ENCODE peak calls at places on chromosomes 12 and 14, in six cellular contexts. Y, Z, U, B, P and Q are unnamed samples.

GRCh38 chr14:104795468-104795780 is at the start of gene AKT1:
- DNase-seq in Y (no peak), P (no peak), B (no peak), U (no peak), Z (no peak), Q (no peak)

GRCh38 chr12:1350055-1350933 is 244.1 kb downstream of the FBXL14 start:
- DNase-seq in U (peak), P (no peak), Z (no peak), B (no peak), Y (peak), Q (no peak)

GRCh38 chr14:33962016-33962415 is 11.1 kb upstream of the EGLN3 start:
- DNase-seq in U (no peak), B (no peak), P (no peak), Z (no peak), Y (no peak), Q (no peak)

GRCh38 chr12:101372431-101372830 is 35.1 kb downstream of the ARL1 start:
- DNase-seq in P (no peak), B (no peak), Z (no peak), U (no peak), Y (no peak), Q (no peak)

GRCh38 chr12:51326762-51327439 is 2.9 kb upstream of the BIN2 start:
- DNase-seq in B (no peak), U (no peak), Z (peak), Y (peak), P (peak), Q (no peak)

GRCh38 chr12:93483151-93483807 is 16.0 kb downstream of the MRPL42 start:
- DNase-seq in U (no peak), Z (no peak), Y (no peak), P (no peak), B (no peak), Q (no peak)

GRCh38 chr12:72297666-72298065 is 25.5 kb downstream of the TRHDE start:
- DNase-seq in Y (no peak), Z (no peak), U (no peak), B (no peak), P (no peak), Q (no peak)

GRCh38 chr12:3311491-3312103 is 179.4 kb upstream of the PRMT8 start:
- DNase-seq in B (no peak), Z (no peak), U (no peak), Y (no peak), P (no peak), Q (no peak)

GRCh38 chr12:88578274-88578673 is 2.0 kb downstream of the KITLG start:
- DNase-seq in Y (no peak), U (no peak), P (no peak), Z (no peak), B (no peak), Q (no peak)

GRCh38 chr12:101740980-101741379 is 1.7 kb upstream of the SYCP3 start:
- DNase-seq in B (no peak), Y (no peak), U (no peak), P (no peak), Z (no peak), Q (no peak)

GRCh38 chr12:113262710-113263109 is 41.4 kb downstream of the TPCN1 start:
- DNase-seq in Z (no peak), Y (no peak), B (no peak), U (no peak), P (no peak), Q (no peak)

GRCh38 chr14:71554323-71554722 is 377.9 kb upstream of the RGS6 start:
- DNase-seq in U (no peak), Y (no peak), Z (no peak), B (no peak), P (no peak), Q (no peak)

GRCh38 chr12:18990866-18991265 is 138.7 kb upstream of the PLEKHA5 start:
- DNase-seq in Z (no peak), P (no peak), Y (no peak), U (no peak), B (no peak), Q (no peak)

GRCh38 chr12:92493816-92494215 is 209.0 kb upstream of the PLEKHG7 start:
- DNase-seq in Z (no peak), B (no peak), P (no peak), U (no peak), Y (no peak), Q (no peak)

GRCh38 chr12:82942963-82943362 is 256.3 kb downstream of the TMTC2 start:
- DNase-seq in Y (no peak), Z (no peak), U (no peak), B (no peak), P (no peak), Q (no peak)

GRCh38 chr14:68282479-68283377 is 463.1 kb downstream of the RAD51B start:
- DNase-seq in P (no peak), B (no peak), Z (no peak), U (no peak), Y (no peak), Q (no peak)

GRCh38 chr12:120563495-120563894 is 17.7 kb downstream of the POP5 start:
- DNase-seq in U (no peak), Y (no peak), B (no peak), Z (no peak), P (no peak), Q (no peak)

GRCh38 chr12:120597861-120598260 is 16.7 kb upstream of the POP5 start:
- DNase-seq in P (no peak), Y (no peak), B (no peak), U (no peak), Z (no peak), Q (no peak)

GRCh38 chr14:49766839-49767238 is 1.1 kb upstream of the KLHDC2 start:
- DNase-seq in P (no peak), B (no peak), Y (peak), Z (no peak), U (no peak), Q (no peak)

GRCh38 chr14:68937790-68938514 is 41.1 kb downstream of the ACTN1 start:
- DNase-seq in Z (peak), Y (no peak), P (peak), B (no peak), U (no peak), Q (no peak)

GRCh38 chr14:72541546-72541945 is 352.4 kb downstream of the DPF3 start:
- DNase-seq in B (no peak), U (no peak), Y (no peak), Z (no peak), P (no peak), Q (no peak)

GRCh38 chr14:103427485-103428443 is 42.5 kb downstream of the MARK3 start:
- DNase-seq in Y (peak), U (no peak), B (no peak), Z (no peak), P (peak), Q (no peak)

GRCh38 chr14:37198273-37198598 is 499 bp downstream of the MIPOL1 start:
- DNase-seq in U (no peak), Y (no peak), B (no peak), P (no peak), Z (no peak), Q (no peak)

GRCh38 chr14:31969841-31970240 is 107.3 kb upstream of the ARHGAP5 start:
- DNase-seq in P (no peak), Z (no peak), U (no peak), B (no peak), Y (no peak), Q (no peak)

GRCh38 chr12:132180648-132181546 is 36.6 kb downstream of the NOC4L start:
- DNase-seq in B (no peak), Y (no peak), U (no peak), Z (no peak), P (no peak), Q (no peak)

GRCh38 chr14:101937926-101938767 is 26.2 kb upstream of the DYNC1H1 start:
- DNase-seq in Z (no peak), Y (no peak), U (no peak), B (no peak), P (no peak), Q (no peak)

GRCh38 chr14:100608586-100609330 is 21.5 kb upstream of the BEGAIN start:
- DNase-seq in B (no peak), P (no peak), U (no peak), Y (no peak), Z (no peak), Q (no peak)

GRCh38 chr12:25723286-25723685 is 170.2 kb upstream of the LMNTD1 start:
- DNase-seq in Z (no peak), B (no peak), U (no peak), P (no peak), Y (no peak), Q (no peak)

GRCh38 chr12:34347367-34347766 is 325.1 kb downstream of the ALG10 start:
- DNase-seq in Y (no peak), U (no peak), P (peak), Z (no peak), B (no peak), Q (no peak)

GRCh38 chr12:91382081-91382543 is 199.5 kb upstream of the DCN start:
- DNase-seq in Z (peak), B (peak), Y (peak), U (peak), P (peak), Q (peak)
- TF ChIP-seq CTCF in Z (peak), B (peak), Y (peak), U (peak), P (peak), Q (peak)

GRCh38 chr14:34980337-34980900 is 2.4 kb upstream of the SRP54 start:
- DNase-seq in B (no peak), Z (no peak), Y (no peak), U (no peak), P (no peak), Q (no peak)

GRCh38 chr14:34981743-34982420 is 910 bp upstream of the SRP54 start:
- DNase-seq in B (peak), Z (peak), U (peak), P (peak), Y (peak), Q (no peak)

GRCh38 chr14:34983148-34983760 is 462 bp downstream of the SRP54 start:
- DNase-seq in P (no peak), Z (no peak), B (no peak), Y (no peak), U (no peak), Q (no peak)

GRCh38 chr14:34985740-34986139 is 2.9 kb downstream of the SRP54 start:
- DNase-seq in P (no peak), B (no peak), Y (no peak), U (no peak), Z (no peak), Q (no peak)

DNA sequence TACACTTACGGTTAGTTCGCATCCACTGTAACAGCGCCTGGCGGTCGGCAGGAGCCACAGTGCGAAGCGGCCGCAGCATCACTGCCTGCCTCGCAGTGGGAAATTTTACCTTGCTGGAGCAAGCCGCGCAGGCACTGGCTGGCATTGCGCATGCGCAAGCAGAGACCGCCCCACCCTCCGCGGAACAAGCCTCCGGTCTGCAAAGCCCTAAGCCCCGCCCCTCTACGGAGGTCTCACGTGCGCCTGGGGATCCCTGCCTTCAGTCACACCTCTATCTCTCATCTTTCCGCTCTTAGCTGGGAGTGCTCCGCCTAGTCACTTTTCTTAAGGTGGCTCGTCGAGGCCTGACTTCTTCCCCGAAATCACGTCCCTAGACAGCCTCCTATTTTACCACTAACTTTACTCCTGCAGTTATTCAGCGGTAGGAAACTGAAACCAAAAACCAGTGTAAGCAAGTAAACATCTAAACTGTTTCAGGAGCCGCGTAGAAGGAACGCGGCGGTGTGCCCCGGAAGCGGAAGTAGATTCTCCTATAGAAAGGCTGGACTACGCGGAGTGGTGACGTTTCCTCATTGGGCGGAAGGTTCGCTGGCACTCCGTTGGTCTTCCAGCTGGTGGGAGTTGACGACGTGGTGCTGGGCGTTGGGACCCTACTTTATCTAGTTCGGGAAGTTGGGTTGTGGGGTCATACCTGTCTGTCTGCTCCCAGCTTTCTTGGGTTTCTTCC is at the start of gene SRP54:
- DNase-seq in U (peak), Z (peak), P (peak), B (peak), Y (peak), Q (peak)
- TF ChIP-seq CTCF in U (peak), Z (no peak), P (no peak), B (no peak), Y (peak), Q (no peak)

DNA sequence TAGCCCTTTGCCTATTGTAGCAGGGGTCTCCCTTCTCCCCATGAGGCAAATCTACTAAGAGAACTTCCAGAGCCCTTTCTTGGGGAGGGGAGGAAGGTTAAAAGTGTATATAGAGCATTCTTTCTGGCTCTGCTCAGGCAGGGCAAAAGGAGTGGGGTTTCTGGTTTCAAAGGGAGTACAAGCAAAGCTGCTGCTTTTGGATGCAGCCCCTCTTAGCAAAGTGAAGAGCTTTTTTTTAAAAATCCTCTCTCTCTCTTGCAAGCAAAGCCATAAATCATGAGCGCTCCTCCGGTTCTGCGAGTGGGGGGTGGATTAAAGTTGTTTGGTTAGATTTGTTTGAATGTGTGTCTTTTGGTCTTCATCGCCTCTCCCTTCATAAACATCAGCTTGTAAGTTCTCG is 546.6 kb upstream of the TBX3 start:
- DNase-seq in B (no peak), U (no peak), Z (no peak), P (no peak), Y (no peak), Q (no peak)
- TF ChIP-seq CTCF in B (no peak), U (peak), Z (no peak), P (no peak), Y (no peak), Q (no peak)

GRCh38 chr12:85157023-85157626 is 121.0 kb downstream of the LRRIQ1 start:
- DNase-seq in B (no peak), Y (no peak), P (no peak), Z (no peak), U (no peak), Q (no peak)

GRCh38 chr12:85156569-85156968 is 120.4 kb downstream of the LRRIQ1 start:
- DNase-seq in B (no peak), U (no peak), Z (no peak), P (no peak), Y (no peak), Q (no peak)

GRCh38 chr12:85155791-85156190 is 119.6 kb downstream of the LRRIQ1 start:
- DNase-seq in P (no peak), B (no peak), Z (no peak), Y (no peak), U (no peak), Q (no peak)
- TF ChIP-seq CTCF in P (no peak), B (no peak), Z (peak), Y (no peak), U (no peak), Q (no peak)

GRCh38 chr14:61080591-61081010 is 99.6 kb downstream of the SLC38A6 start:
- DNase-seq in B (no peak), Z (no peak), Y (no peak), P (no peak), U (peak), Q (peak)
- TF ChIP-seq CTCF in B (no peak), Z (no peak), Y (no peak), P (no peak), U (peak), Q (no peak)

GRCh38 chr12:43501705-43502104 is 50.3 kb downstream of the ADAMTS20 start:
- DNase-seq in P (peak), B (no peak), Y (no peak), Z (no peak), U (peak), Q (no peak)
- TF ChIP-seq CTCF in P (peak), B (no peak), Y (no peak), Z (no peak), U (peak), Q (no peak)

GRCh38 chr12:49298160-49298559 is 3.2 kb downstream of the PRPH start:
- DNase-seq in U (no peak), Y (no peak), P (no peak), Z (no peak), B (no peak), Q (no peak)
- TF ChIP-seq CTCF in U (no peak), Y (no peak), P (peak), Z (no peak), B (no peak), Q (no peak)

GRCh38 chr14:60163741-60164140 is 1.5 kb downstream of the DHRS7 start:
- DNase-seq in B (no peak), U (no peak), P (no peak), Z (no peak), Y (no peak), Q (no peak)

GRCh38 chr14:60166144-60166543 is 946 bp upstream of the DHRS7 start:
- DNase-seq in P (no peak), U (no peak), Z (no peak), B (peak), Y (no peak), Q (no peak)

GRCh38 chr14:60164404-60164716 is 838 bp downstream of the DHRS7 start:
- DNase-seq in Z (no peak), P (no peak), Y (no peak), B (no peak), U (no peak), Q (no peak)

GRCh38 chr14:60165547-60165876 is 314 bp upstream of the DHRS7 start:
- DNase-seq in U (no peak), Z (no peak), Y (no peak), B (no peak), P (no peak), Q (no peak)

GRCh38 chr14:60164717-60165546 is at the start of gene DHRS7:
- DNase-seq in U (peak), Z (peak), P (peak), B (peak), Y (peak), Q (peak)
- TF ChIP-seq CTCF in U (peak), Z (peak), P (peak), B (peak), Y (peak), Q (no peak)